ENCODE peak calls at places on chromosome 1, in seven cellular contexts. Z is NCI-H1436, S is kidney glomerular epithelial cell, Q is mesothelial cell of epicardium, J is fibroblast of the aortic adventitia, F is GM12864, K is D721Med. I is an unnamed sample.

GRCh38 chr1:210003501-210003900 is 65.5 kb downstream of the SYT14 start:
- DNase-seq in S (no peak), Q (no peak), J (peak; percentile 15), F (no peak), K (no peak), Z (no peak), I (no peak)

GRCh38 chr1:57222801-57223200 is 201.1 kb downstream of the DAB1 start:
- DNase-seq in S (no peak), Q (no peak), F (no peak), Z (no peak), K (no peak), J (no peak), I (no peak)

GRCh38 chr1:110097507-110098221 is 14.6 kb upstream of the UBL4B start:
- DNase-seq in F (no peak), J (no peak), K (no peak), Q (no peak), Z (no peak), S (no peak), I (no peak)

GRCh38 chr1:84944767-84945486 is 51.9 kb upstream of the LPAR3 start:
- DNase-seq in K (no peak), J (peak; percentile 96), Z (peak; percentile 69), F (peak; percentile 87), S (peak; percentile 91), Q (no peak), I (no peak)

GRCh38 chr1:20476260-20477038 is 9.6 kb downstream of the CAMK2N1 start:
- DNase-seq in J (peak; percentile 22), Z (no peak), K (no peak), Q (no peak), F (no peak), S (peak; percentile 46), I (no peak)

GRCh38 chr1:234750922-234751595 is 141.1 kb upstream of the IRF2BP2 start:
- DNase-seq in S (no peak), J (no peak), Q (no peak), Z (no peak), K (no peak), F (no peak), I (no peak)

GRCh38 chr1:106276856-106277255 is 779.6 kb upstream of the PRMT6 start:
- DNase-seq in F (no peak), Z (no peak), J (no peak), Q (no peak), S (no peak), K (no peak), I (no peak)

GRCh38 chr1:230708631-230709580 is 5.0 kb downstream of the AGT start:
- DNase-seq in K (no peak), Q (no peak), S (no peak), J (peak; percentile 9), F (no peak), Z (no peak), I (no peak)

I was measured in cardiac septum.